ENCODE peak calls at places on chromosomes 4 and X, in seven cellular contexts. One of them, this sample, is unnamed.

GRCh38 chr4:47837582-47838294 is at the start of gene CORIN:
- DNase-seq in A172: no peak
- DNase-seq in foreskin melanocyte: no peak
- DNase-seq in neural progenitor cell: peak
- DNase-seq in CD8-positive, alpha-beta T cell: no peak
- DNase-seq in activated gamma-delta T cell: no peak
- DNase-seq in ACHN: no peak
- DNase-seq in this sample: no peak

GRCh38 chr4:5967783-5968182 is 50.4 kb downstream of the C4orf50 start:
- DNase-seq in activated gamma-delta T cell: no peak
- DNase-seq in foreskin melanocyte: no peak
- DNase-seq in ACHN: no peak
- DNase-seq in A172: no peak
- DNase-seq in neural progenitor cell: no peak
- DNase-seq in CD8-positive, alpha-beta T cell: no peak
- DNase-seq in this sample: no peak

GRCh38 chr4:173859091-173859713 is 329.2 kb upstream of the HAND2 start:
- DNase-seq in ACHN: no peak
- DNase-seq in foreskin melanocyte: no peak
- DNase-seq in A172: no peak
- DNase-seq in neural progenitor cell: no peak
- DNase-seq in CD8-positive, alpha-beta T cell: no peak
- DNase-seq in activated gamma-delta T cell: no peak
- DNase-seq in this sample: no peak

GRCh38 chr4:39660757-39661156 is 22.1 kb upstream of the SMIM14 start:
- DNase-seq in ACHN: no peak
- DNase-seq in CD8-positive, alpha-beta T cell: no peak
- DNase-seq in A172: no peak
- DNase-seq in foreskin melanocyte: no peak
- DNase-seq in activated gamma-delta T cell: no peak
- DNase-seq in neural progenitor cell: no peak
- DNase-seq in this sample: no peak

GRCh38 chr4:95551653-95552052 is 2.9 kb upstream of the UNC5C start:
- DNase-seq in A172: no peak
- DNase-seq in ACHN: no peak
- DNase-seq in CD8-positive, alpha-beta T cell: no peak
- DNase-seq in neural progenitor cell: no peak
- DNase-seq in activated gamma-delta T cell: no peak
- DNase-seq in foreskin melanocyte: no peak
- DNase-seq in this sample: no peak

GRCh38 chrX:49767231-49767630 is 61.9 kb upstream of the PAGE4 start:
- DNase-seq in ACHN: no peak
- DNase-seq in activated gamma-delta T cell: no peak
- DNase-seq in neural progenitor cell: no peak
- DNase-seq in CD8-positive, alpha-beta T cell: no peak
- DNase-seq in foreskin melanocyte: no peak
- DNase-seq in A172: no peak
- DNase-seq in this sample: no peak

GRCh38 chr4:57211131-57211530 is 100.9 kb upstream of the IGFBP7 start:
- DNase-seq in CD8-positive, alpha-beta T cell: no peak
- DNase-seq in activated gamma-delta T cell: no peak
- DNase-seq in ACHN: no peak
- DNase-seq in neural progenitor cell: no peak
- DNase-seq in A172: no peak
- DNase-seq in foreskin melanocyte: no peak
- DNase-seq in this sample: no peak

GRCh38 chr4:76459291-76459723 is 24.3 kb downstream of the SHROOM3 start:
- DNase-seq in A172: peak
- DNase-seq in CD8-positive, alpha-beta T cell: no peak
- DNase-seq in neural progenitor cell: peak
- DNase-seq in foreskin melanocyte: no peak
- DNase-seq in activated gamma-delta T cell: no peak
- DNase-seq in ACHN: peak
- DNase-seq in this sample: peak

GRCh38 chr4:55865228-55865806 is 11.9 kb downstream of the EXOC1 start:
- DNase-seq in activated gamma-delta T cell: no peak
- DNase-seq in foreskin melanocyte: no peak
- DNase-seq in A172: peak
- DNase-seq in ACHN: peak
- DNase-seq in CD8-positive, alpha-beta T cell: no peak
- DNase-seq in neural progenitor cell: no peak
- DNase-seq in this sample: no peak

GRCh38 chrX:37697169-37697760 is 11.7 kb downstream of the XK start:
- DNase-seq in A172: no peak
- DNase-seq in CD8-positive, alpha-beta T cell: no peak
- DNase-seq in foreskin melanocyte: no peak
- DNase-seq in neural progenitor cell: no peak
- DNase-seq in ACHN: no peak
- DNase-seq in activated gamma-delta T cell: no peak
- DNase-seq in this sample: no peak

GRCh38 chr4:40299126-40299525 is 36.0 kb upstream of the CHRNA9 start:
- DNase-seq in ACHN: no peak
- DNase-seq in CD8-positive, alpha-beta T cell: no peak
- DNase-seq in activated gamma-delta T cell: no peak
- DNase-seq in neural progenitor cell: no peak
- DNase-seq in foreskin melanocyte: no peak
- DNase-seq in A172: no peak
- DNase-seq in this sample: no peak

GRCh38 chr4:109803924-109804571 is 2.2 kb upstream of the CFI start:
- DNase-seq in foreskin melanocyte: peak
- DNase-seq in activated gamma-delta T cell: no peak
- DNase-seq in ACHN: peak
- DNase-seq in A172: peak
- DNase-seq in CD8-positive, alpha-beta T cell: no peak
- DNase-seq in neural progenitor cell: peak
- DNase-seq in this sample: peak

GRCh38 chr4:168955674-168956073 is 54.4 kb downstream of the CBR4 start:
- DNase-seq in ACHN: no peak
- DNase-seq in CD8-positive, alpha-beta T cell: no peak
- DNase-seq in foreskin melanocyte: no peak
- DNase-seq in activated gamma-delta T cell: no peak
- DNase-seq in neural progenitor cell: no peak
- DNase-seq in A172: no peak
- DNase-seq in this sample: no peak

GRCh38 chr4:14196141-14196540 is 568.6 kb upstream of the BOD1L1 start:
- DNase-seq in activated gamma-delta T cell: no peak
- DNase-seq in neural progenitor cell: peak
- DNase-seq in ACHN: peak
- DNase-seq in foreskin melanocyte: peak
- DNase-seq in A172: peak
- DNase-seq in CD8-positive, alpha-beta T cell: no peak
- DNase-seq in this sample: no peak

GRCh38 chr4:141686146-141686775 is 49.9 kb downstream of the IL15 start:
- DNase-seq in A172: peak
- DNase-seq in ACHN: no peak
- DNase-seq in neural progenitor cell: no peak
- DNase-seq in activated gamma-delta T cell: no peak
- DNase-seq in CD8-positive, alpha-beta T cell: no peak
- DNase-seq in foreskin melanocyte: no peak
- DNase-seq in this sample: no peak

GRCh38 chrX:53047228-53047627 is 1.4 kb upstream of the GPR173 start:
- DNase-seq in foreskin melanocyte: peak
- DNase-seq in ACHN: peak
- DNase-seq in CD8-positive, alpha-beta T cell: no peak
- DNase-seq in neural progenitor cell: no peak
- DNase-seq in A172: no peak
- DNase-seq in activated gamma-delta T cell: no peak
- DNase-seq in this sample: peak

GRCh38 chrX:132508834-132509233 is 20.0 kb upstream of the MBNL3 start:
- DNase-seq in neural progenitor cell: no peak
- DNase-seq in activated gamma-delta T cell: no peak
- DNase-seq in A172: no peak
- DNase-seq in CD8-positive, alpha-beta T cell: no peak
- DNase-seq in ACHN: no peak
- DNase-seq in foreskin melanocyte: no peak
- DNase-seq in this sample: no peak

GRCh38 chr4:175273995-175274753 is 356.0 kb downstream of the ADAM29 start:
- DNase-seq in CD8-positive, alpha-beta T cell: no peak
- DNase-seq in activated gamma-delta T cell: no peak
- DNase-seq in foreskin melanocyte: no peak
- DNase-seq in ACHN: peak
- DNase-seq in neural progenitor cell: no peak
- DNase-seq in A172: peak
- DNase-seq in this sample: no peak

GRCh38 chrX:7164174-7164573 is 16.2 kb upstream of the PUDP start:
- DNase-seq in A172: no peak
- DNase-seq in foreskin melanocyte: no peak
- DNase-seq in CD8-positive, alpha-beta T cell: no peak
- DNase-seq in activated gamma-delta T cell: no peak
- DNase-seq in ACHN: no peak
- DNase-seq in neural progenitor cell: no peak
- DNase-seq in this sample: no peak

GRCh38 chrX:138255373-138255772 is 456.1 kb downstream of the FGF13 start:
- DNase-seq in CD8-positive, alpha-beta T cell: no peak
- DNase-seq in foreskin melanocyte: no peak
- DNase-seq in neural progenitor cell: no peak
- DNase-seq in ACHN: no peak
- DNase-seq in A172: no peak
- DNase-seq in activated gamma-delta T cell: no peak
- DNase-seq in this sample: no peak

GRCh38 chrX:104359124-104359523 is 104.4 kb upstream of the ESX1 start:
- DNase-seq in A172: no peak
- DNase-seq in neural progenitor cell: no peak
- DNase-seq in activated gamma-delta T cell: no peak
- DNase-seq in CD8-positive, alpha-beta T cell: no peak
- DNase-seq in foreskin melanocyte: no peak
- DNase-seq in ACHN: no peak
- DNase-seq in this sample: no peak

GRCh38 chr4:88985088-88985779 is 71.8 kb downstream of the FAM13A start:
- DNase-seq in ACHN: no peak
- DNase-seq in activated gamma-delta T cell: no peak
- DNase-seq in foreskin melanocyte: peak
- DNase-seq in neural progenitor cell: no peak
- DNase-seq in A172: no peak
- DNase-seq in CD8-positive, alpha-beta T cell: no peak
- DNase-seq in this sample: no peak

GRCh38 chrX:152632445-152633097 is 5.1 kb upstream of the GABRQ start:
- DNase-seq in foreskin melanocyte: peak
- DNase-seq in A172: peak
- DNase-seq in activated gamma-delta T cell: no peak
- DNase-seq in ACHN: peak
- DNase-seq in CD8-positive, alpha-beta T cell: no peak
- DNase-seq in neural progenitor cell: peak
- DNase-seq in this sample: peak

GRCh38 chr4:22842360-22842759 is 149.6 kb downstream of the GBA3 start:
- DNase-seq in foreskin melanocyte: no peak
- DNase-seq in neural progenitor cell: peak
- DNase-seq in A172: no peak
- DNase-seq in activated gamma-delta T cell: no peak
- DNase-seq in ACHN: no peak
- DNase-seq in CD8-positive, alpha-beta T cell: no peak
- DNase-seq in this sample: peak